ENCODE peak calls at places on chromosomes 6 and 20, in five cellular contexts. X, H, I, C and W are unnamed samples.

GRCh38 chr6:68760941-68761676 is 126.0 kb downstream of the ADGRB3 start:
- DNase-seq in X (no peak), H (no peak), I (no peak), C (no peak), W (no peak)

GRCh38 chr20:36466089-36466488 is 75.2 kb upstream of the MYL9 start:
- DNase-seq in X (no peak), H (no peak), I (no peak), C (no peak), W (no peak)

GRCh38 chr6:163416640-163417253 is 2.2 kb downstream of the QKI start:
- DNase-seq in X (no peak), H (peak), I (no peak), C (peak), W (peak)

GRCh38 chr6:55445648-55446204 is 118.5 kb downstream of the GFRAL start:
- DNase-seq in X (no peak), H (no peak), I (no peak), C (no peak), W (no peak)

GRCh38 chr20:32089637-32090330 is 19.7 kb upstream of the TM9SF4 start:
- DNase-seq in X (no peak), H (no peak), I (no peak), C (no peak), W (no peak)

GRCh38 chr20:15267935-15268334 is 930.5 kb upstream of the FLRT3 start:
- DNase-seq in X (no peak), H (no peak), I (no peak), C (no peak), W (no peak)

GRCh38 chr6:67237276-67237675 is 1397.8 kb upstream of the ADGRB3 start:
- DNase-seq in X (no peak), H (no peak), I (no peak), C (no peak), W (no peak)

GRCh38 chr6:111552241-111552744 is 53.4 kb downstream of the TRAF3IP2 start:
- DNase-seq in X (no peak), H (no peak), I (no peak), C (peak), W (no peak)

GRCh38 chr6:35629876-35630378 is 58.8 kb downstream of the FKBP5 start:
- DNase-seq in X (no peak), H (no peak), I (no peak), C (no peak), W (no peak)

GRCh38 chr6:153767127-153767526 is 271.9 kb upstream of the OPRM1 start:
- DNase-seq in X (no peak), H (no peak), I (no peak), C (no peak), W (no peak)

GRCh38 chr20:45592574-45593189 is 13.6 kb upstream of the WFDC8 start:
- DNase-seq in X (peak), H (no peak), I (no peak), C (no peak), W (no peak)

GRCh38 chr20:25009218-25010145 is 16.9 kb upstream of the APMAP start:
- DNase-seq in X (no peak), H (no peak), I (peak), C (no peak), W (no peak)

GRCh38 chr20:58028123-58028522 is 200.3 kb downstream of the ANKRD60 start:
- DNase-seq in X (no peak), H (no peak), I (no peak), C (no peak), W (no peak)

GRCh38 chr6:129748901-129749748 is 39.1 kb upstream of the ARHGAP18 start:
- DNase-seq in X (no peak), H (no peak), I (no peak), C (no peak), W (no peak)

GRCh38 chr6:101705866-101706265 is 312.4 kb downstream of the GRIK2 start:
- DNase-seq in X (no peak), H (no peak), I (no peak), C (no peak), W (no peak)

GRCh38 chr6:163958646-163959045 is 544.1 kb downstream of the QKI start:
- DNase-seq in X (peak), H (no peak), I (no peak), C (no peak), W (no peak)

GRCh38 chr6:29946380-29946779 is 4.0 kb downstream of the HLA-A start:
- DNase-seq in X (no peak), H (no peak), I (no peak), C (no peak), W (no peak)

GRCh38 chr6:53879608-53880007 is 84.8 kb downstream of the LRRC1 start:
- DNase-seq in X (no peak), H (no peak), I (no peak), C (no peak), W (no peak)

GRCh38 chr6:44012078-44012493 is 115.2 kb downstream of the MRPL14 start:
- DNase-seq in X (no peak), H (no peak), I (no peak), C (peak), W (no peak)

GRCh38 chr6:112337209-112337638 is 9.9 kb upstream of the RFPL4B start:
- DNase-seq in X (no peak), H (no peak), I (no peak), C (peak), W (no peak)

GRCh38 chr6:37862992-37863391 is 43.5 kb downstream of the ZFAND3 start:
- DNase-seq in X (no peak), H (no peak), I (no peak), C (no peak), W (no peak)